ENCODE peak calls at places on chromosomes 3 and 15, in ten cellular contexts. B is brain microvascular endothelial cell, H is cardiac muscle cell, G is psoas muscle, U is stomach, P is GM13976, Z is HFFc6, E is heart right ventricle, A is cardiac fibroblast, R is foreskin keratinocyte. F is an unnamed sample.
A peak's percentile ranks its signal among the peaks of the same experiment; 100 is the strongest.

GRCh38 chr15:48281674-48282073 is 49.6 kb upstream of the DUT start:
- DNase-seq in B (no peak), H (no peak), G (no peak), U (no peak), P (no peak), Z (no peak), E (no peak), A (no peak), R (no peak), F (no peak)

GRCh38 chr15:40151991-40152390 is 8.9 kb upstream of the BUB1B start:
- DNase-seq in B (no peak), H (no peak), G (no peak), U (no peak), P (no peak), Z (no peak), E (no peak), A (no peak), R (peak; percentile 69), F (no peak)

GRCh38 chr15:47813985-47814384 is 96.7 kb downstream of the SEMA6D start:
- DNase-seq in B (no peak), H (no peak), G (no peak), U (no peak), P (peak; percentile 48), Z (no peak), E (no peak), A (no peak), R (no peak), F (no peak)

GRCh38 chr15:90362936-90363212 is 10.8 kb downstream of the ZNF774 start:
- DNase-seq in B (peak; percentile 81), H (peak; percentile 91), G (no peak), U (no peak), P (no peak), Z (peak; percentile 87), E (no peak), A (peak; percentile 93), R (peak; percentile 74), F (peak; percentile 67)

GRCh38 chr15:81809543-81809942 is 236.3 kb downstream of the MEX3B start:
- DNase-seq in B (peak; percentile 2), H (peak; percentile 16), G (no peak), U (no peak), P (no peak), Z (no peak), E (peak; percentile 11), A (no peak), R (no peak), F (peak; percentile 24)

GRCh38 chr3:8596706-8597514 is 47.7 kb downstream of the SSUH2 start:
- DNase-seq in B (no peak), H (no peak), G (peak; percentile 88), U (no peak), P (no peak), Z (no peak), E (no peak), A (no peak), R (peak; percentile 82), F (peak; percentile 39)

GRCh38 chr15:89781891-89782618 is 5.9 kb downstream of the MESP2 start:
- DNase-seq in B (peak; percentile 49), H (peak; percentile 72), G (no peak), U (no peak), P (no peak), Z (peak; percentile 76), E (no peak), A (peak; percentile 73), R (peak; percentile 99), F (peak; percentile 84)

GRCh38 chr3:108661699-108662098 is 72.2 kb downstream of the DZIP3 start:
- DNase-seq in B (no peak), H (no peak), G (no peak), U (no peak), P (no peak), Z (no peak), E (no peak), A (no peak), R (no peak), F (peak; percentile 0)

GRCh38 chr15:28260722-28261121 is 61.3 kb downstream of the HERC2 start:
- DNase-seq in B (no peak), H (no peak), G (peak; percentile 69), U (no peak), P (no peak), Z (no peak), E (peak; percentile 13), A (no peak), R (no peak), F (no peak)

GRCh38 chr15:66459818-66460615 is 37.5 kb downstream of the SNAPC5 start:
- DNase-seq in B (peak; percentile 30), H (no peak), G (no peak), U (no peak), P (no peak), Z (peak; percentile 85), E (no peak), A (peak; percentile 37), R (peak; percentile 98), F (peak; percentile 52)

GRCh38 chr3:161171113-161171512 is 50.0 kb upstream of the NMD3 start:
- DNase-seq in B (peak; percentile 94), H (peak; percentile 87), G (peak; percentile 74), U (no peak), P (no peak), Z (peak; percentile 32), E (peak; percentile 72), A (peak; percentile 93), R (peak; percentile 51), F (peak; percentile 82)

DNA sequence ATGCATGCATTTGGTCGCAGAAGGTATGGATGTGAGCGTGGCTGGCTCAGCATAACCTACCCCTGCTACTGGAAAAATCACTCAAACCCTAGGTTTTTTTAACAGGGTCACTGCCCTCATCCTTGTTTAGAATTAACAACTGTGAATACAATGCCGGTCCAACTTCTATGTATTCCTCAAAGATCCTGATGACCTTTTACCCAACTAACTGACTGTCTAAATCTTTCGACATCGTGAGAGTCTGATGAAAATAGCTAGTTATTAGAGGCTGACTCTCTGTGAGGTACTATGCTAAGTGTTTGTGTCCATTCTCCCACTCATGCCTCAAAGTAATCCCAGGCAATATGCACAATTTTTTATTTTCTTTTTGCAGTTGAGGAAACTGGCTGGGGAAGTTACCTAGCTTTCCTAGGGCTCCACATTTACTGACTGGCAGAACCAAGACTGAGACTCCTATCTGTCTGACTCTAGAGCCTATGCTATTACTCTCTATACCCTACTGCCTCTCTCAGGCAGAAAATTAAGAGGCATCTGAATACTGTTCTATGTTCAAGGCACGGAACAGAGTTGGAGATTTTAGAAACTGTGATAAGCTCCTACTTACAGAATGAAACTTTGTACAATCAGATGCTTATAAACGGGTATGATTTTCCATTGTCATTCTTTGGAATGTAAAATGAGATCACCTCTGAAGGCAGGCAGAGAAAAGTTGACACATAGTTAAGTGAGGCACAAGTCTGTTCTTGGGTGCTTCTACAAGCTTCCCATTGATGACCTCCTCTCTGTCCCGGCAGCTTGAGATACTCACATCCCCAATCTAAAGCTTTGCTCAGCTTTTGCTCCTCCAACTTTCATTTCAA is 56.4 kb downstream of the FILIP1L start:
- DNase-seq in B (no peak), H (peak; percentile 46), G (no peak), U (no peak), P (no peak), Z (no peak), E (no peak), A (peak; percentile 56), R (peak; percentile 59), F (no peak)
- TF ChIP-seq CTCF in B (peak; percentile 8), H (peak; percentile 25), G (no peak), U (no peak), P (peak; percentile 0), Z (no peak), E (no peak), A (no peak), R (peak; percentile 54), F (no peak)

DNA sequence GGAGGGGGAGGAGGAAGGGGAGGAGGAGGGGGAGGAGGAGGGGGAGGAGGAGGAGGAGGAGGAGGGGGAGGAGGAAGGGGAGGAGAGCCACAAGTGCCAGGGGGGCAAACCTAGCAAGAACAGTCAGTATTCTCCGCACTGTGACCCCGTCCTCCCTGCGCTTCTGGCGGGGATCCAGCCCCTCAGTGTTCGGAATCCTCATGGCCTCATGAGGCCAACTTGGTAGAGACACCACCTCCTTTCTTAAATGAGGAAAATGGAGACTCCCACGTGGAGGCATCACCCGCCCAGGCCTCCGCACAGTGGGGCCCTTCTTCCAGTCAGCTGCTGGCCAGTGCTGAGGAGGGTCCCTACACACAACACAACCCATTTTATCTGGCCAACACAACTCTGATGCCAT is 163.4 kb downstream of the XXYLT1 start:
- DNase-seq in B (no peak), H (no peak), G (no peak), U (no peak), P (no peak), Z (no peak), E (no peak), A (no peak), R (no peak), F (no peak)
- TF ChIP-seq CTCF in B (no peak), H (no peak), G (no peak), U (no peak), P (no peak), Z (no peak), E (no peak), A (no peak), R (no peak), F (no peak)

GRCh38 chr3:122947621-122948202 is 79.9 kb downstream of the SEMA5B start:
- DNase-seq in B (peak; percentile 62), H (peak; percentile 78), G (no peak), U (no peak), P (no peak), Z (no peak), E (no peak), A (peak; percentile 33), R (no peak), F (peak; percentile 40)

GRCh38 chr3:122948398-122948797 is 79.2 kb downstream of the SEMA5B start:
- DNase-seq in B (no peak), H (no peak), G (no peak), U (no peak), P (no peak), Z (no peak), E (no peak), A (no peak), R (no peak), F (no peak)

GRCh38 chr3:122955916-122956684 is 71.5 kb downstream of the SEMA5B start:
- DNase-seq in B (no peak), H (no peak), G (no peak), U (no peak), P (no peak), Z (no peak), E (peak; percentile 33), A (no peak), R (no peak), F (no peak)

GRCh38 chr3:122956685-122957455 is 70.7 kb downstream of the SEMA5B start:
- DNase-seq in B (no peak), H (no peak), G (no peak), U (no peak), P (no peak), Z (no peak), E (peak; percentile 58), A (no peak), R (no peak), F (no peak)

DNA sequence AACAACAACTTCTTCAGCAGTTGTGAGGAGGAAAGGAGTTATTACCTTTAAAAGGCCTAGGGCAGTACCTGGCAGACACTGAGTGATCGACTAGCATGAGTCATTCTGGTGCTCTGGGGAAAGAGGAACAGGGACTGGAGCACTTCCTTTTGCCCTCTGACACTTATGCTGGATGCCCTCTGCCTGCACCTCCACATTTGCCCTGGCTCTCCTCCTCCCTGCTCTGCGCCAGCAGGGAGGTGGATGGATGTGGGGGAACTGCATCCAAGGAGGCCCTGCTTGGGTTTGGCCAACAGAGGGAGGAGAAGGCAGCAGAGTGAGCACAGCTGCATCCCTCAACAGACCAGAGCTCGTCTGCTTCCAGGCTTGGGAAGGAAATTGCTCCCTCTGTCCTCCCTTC is 75.1 kb downstream of the SEMA5B start:
- DNase-seq in B (no peak), H (peak; percentile 32), G (no peak), U (no peak), P (peak; percentile 59), Z (no peak), E (no peak), A (peak; percentile 9), R (peak; percentile 72), F (peak; percentile 75)
- TF ChIP-seq CTCF in B (peak; percentile 40), H (peak; percentile 32), G (no peak), U (no peak), P (no peak), Z (no peak), E (peak; percentile 18), A (no peak), R (no peak), F (no peak)

GRCh38 chr3:126621171-126621570 is 33.8 kb downstream of the TXNRD3 start:
- DNase-seq in B (no peak), H (peak; percentile 55), G (peak; percentile 68), U (no peak), P (no peak), Z (peak; percentile 61), E (peak; percentile 65), A (peak; percentile 62), R (peak; percentile 37), F (peak; percentile 67)
- TF ChIP-seq CTCF in B (no peak), H (no peak), G (no peak), U (no peak), P (no peak), Z (no peak), E (no peak), A (no peak), R (no peak), F (no peak)

F was measured in MCF 10A.